ENCODE peak calls at places on chromosomes 7 and 10, in five cellular contexts. M is mesendoderm, L is IMR-90, W is H1, R is H9. I is an unnamed sample.

GRCh38 chr10:3451516-3452185 is 279.1 kb upstream of the PITRM1 start:
- DNase-seq in M (peak; percentile 54), L (no peak), W (no peak), R (no peak), I (no peak)

GRCh38 chr10:25028711-25029110 is 12.3 kb downstream of the THNSL1 start:
- DNase-seq in M (no peak), W (no peak), R (no peak), L (peak; percentile 32), I (no peak)

GRCh38 chr7:137439829-137440433 is 96.4 kb upstream of the PTN start:
- DNase-seq in L (no peak), R (peak; percentile 31), W (no peak), M (peak; percentile 26), I (no peak)

GRCh38 chr7:123682690-123683089 is 27.0 kb downstream of the LMOD2 start:
- DNase-seq in R (no peak), M (peak; percentile 74), L (peak; percentile 77), W (no peak), I (peak; percentile 17)

GRCh38 chr10:16816830-16817124 is 447 bp downstream of the RSU1 start:
- DNase-seq in R (no peak), L (peak; percentile 33), W (no peak), M (no peak), I (no peak)

GRCh38 chr7:3518546-3518945 is 217.5 kb downstream of the SDK1 start:
- DNase-seq in M (no peak), L (no peak), W (no peak), R (no peak), I (no peak)

GRCh38 chr10:7529638-7530037 is 118.8 kb upstream of the SFMBT2 start:
- DNase-seq in W (peak; percentile 65), L (no peak), R (peak; percentile 59), M (peak; percentile 66), I (no peak)

GRCh38 chr10:118027397-118027796 is 19.3 kb downstream of the RAB11FIP2 start:
- DNase-seq in L (no peak), M (no peak), R (no peak), W (no peak), I (no peak)

GRCh38 chr7:111096997-111097396 is 6.1 kb downstream of the LRRN3 start:
- DNase-seq in W (no peak), R (peak; percentile 58), M (peak; percentile 87), L (no peak), I (peak; percentile 65)

GRCh38 chr10:100621360-100622205 is 85.8 kb downstream of the HIF1AN start:
- DNase-seq in M (no peak), W (no peak), L (peak; percentile 7), R (no peak), I (no peak)

GRCh38 chr7:70693690-70694356 is 438.1 kb upstream of the GALNT17 start:
- DNase-seq in L (peak; percentile 44), M (peak; percentile 83), R (peak; percentile 77), W (peak; percentile 85), I (peak; percentile 68)

GRCh38 chr7:6536262-6536770 is 14.9 kb downstream of the GRID2IP start:
- DNase-seq in W (peak; percentile 63), M (no peak), R (no peak), L (no peak), I (no peak)

GRCh38 chr7:145175366-145175765 is 339.5 kb upstream of the TPK1 start:
- DNase-seq in W (no peak), M (no peak), L (no peak), R (no peak), I (no peak)

GRCh38 chr7:434891-435486 is 84.7 kb downstream of the PDGFA start:
- DNase-seq in R (peak; percentile 78), M (peak; percentile 92), W (no peak), L (no peak), I (no peak)

GRCh38 chr7:89685287-89685686 is 469.0 kb upstream of the STEAP1 start:
- DNase-seq in M (no peak), R (no peak), L (no peak), W (no peak), I (no peak)

GRCh38 chr10:111234234-111234633 is 157.4 kb downstream of the ADRA2A start:
- DNase-seq in M (no peak), W (no peak), R (no peak), L (no peak), I (no peak)

GRCh38 chr10:17836917-17837316 is 27.8 kb downstream of the MRC1 start:
- DNase-seq in M (peak; percentile 97), L (peak; percentile 62), W (peak; percentile 49), R (peak; percentile 61), I (peak; percentile 4)

GRCh38 chr7:112929411-112929810 is 139.2 kb upstream of the TMEM168 start:
- DNase-seq in W (no peak), R (no peak), L (peak; percentile 45), M (no peak), I (no peak)

GRCh38 chr7:23234569-23235296 is 11.8 kb upstream of the GPNMB start:
- DNase-seq in W (no peak), L (no peak), M (no peak), R (no peak), I (no peak)

GRCh38 chr7:134710854-134711624 is 64.4 kb downstream of the BPGM start:
- DNase-seq in L (peak; percentile 43), M (peak; percentile 72), W (no peak), R (no peak), I (no peak)
- H2BK120ac ChIP-seq in L (peak overlapping the region; percentile 69), M (no peak overlapping the region), W (no peak overlapping the region), R (no peak overlapping the region), I (no peak overlapping the region)

DNA sequence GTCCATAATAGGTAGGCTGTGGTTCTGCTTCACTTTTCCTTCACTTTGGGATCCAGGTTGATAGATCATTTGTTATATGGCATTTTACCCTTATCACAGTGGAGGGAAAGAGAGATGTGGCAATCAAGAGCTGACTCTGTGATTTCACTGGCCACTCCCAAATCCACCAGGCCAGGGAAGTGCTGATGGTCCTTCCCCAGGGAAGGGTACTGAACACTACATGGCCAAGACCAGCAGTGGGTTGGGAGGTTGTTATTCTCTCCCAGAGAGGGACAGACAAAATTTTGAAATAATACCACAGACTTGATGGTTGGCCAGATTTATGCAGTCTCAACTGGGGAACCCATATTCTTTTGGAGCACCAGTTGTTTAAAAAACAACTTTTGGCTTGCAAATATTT is 102.5 kb downstream of the SND1 start:
- DNase-seq in R (no peak), M (no peak), L (no peak), W (no peak), I (no peak)
- H3K4ac ChIP-seq in R (no peak overlapping the region), M (no peak overlapping the region), L (no peak overlapping the region), W (no peak overlapping the region), I (no peak overlapping the region)

GRCh38 chr7:44986218-44987053 is 7.6 kb upstream of the MYO1G start:
- DNase-seq in L (peak; percentile 95), M (peak; percentile 96), R (peak; percentile 94), W (peak; percentile 94), I (peak; percentile 91)
- H2BK120ac ChIP-seq in L (peak overlapping the region; percentile 85), M (no peak overlapping the region), R (no peak overlapping the region), W (peak overlapping the region; percentile 3), I (no peak overlapping the region)

GRCh38 chr7:27939893-27940292 is 199.9 kb downstream of the TAX1BP1 start:
- DNase-seq in W (no peak), M (no peak), L (no peak), R (no peak), I (no peak)

GRCh38 chr7:27943261-27943660 is 203.3 kb downstream of the TAX1BP1 start:
- DNase-seq in R (no peak), M (no peak), W (no peak), L (no peak), I (no peak)

GRCh38 chr7:27942711-27943110 is 202.7 kb downstream of the TAX1BP1 start:
- DNase-seq in M (no peak), R (no peak), L (no peak), W (no peak), I (no peak)

GRCh38 chr7:27936244-27937102 is 196.5 kb downstream of the TAX1BP1 start:
- DNase-seq in R (no peak), L (peak; percentile 24), M (no peak), W (no peak), I (no peak)

GRCh38 chr7:27940341-27940740 is 200.4 kb downstream of the TAX1BP1 start:
- DNase-seq in L (no peak), M (no peak), W (no peak), R (no peak), I (no peak)
- H3K4ac ChIP-seq in L (no peak overlapping the region), M (no peak overlapping the region), W (no peak overlapping the region), R (no peak overlapping the region), I (no peak overlapping the region)

GRCh38 chr7:106660862-106661720 is at the start of gene CCDC71L:
- DNase-seq in W (peak; percentile 95), R (peak; percentile 97), L (peak; percentile 91), M (peak; percentile 97), I (peak; percentile 84)
- H2BK120ac ChIP-seq in W (no peak within 1 kb of the TSS), R (no peak within 1 kb of the TSS), L (peak within 1 kb of the TSS; percentile 98), M (peak within 1 kb of the TSS; percentile 17), I (peak within 1 kb of the TSS; percentile 81)

GRCh38 chr7:155660758-155661093 is 16.3 kb downstream of the RBM33 start:
- DNase-seq in W (no peak), M (no peak), L (no peak), R (no peak), I (no peak)

GRCh38 chr7:155660059-155660757 is 15.7 kb downstream of the RBM33 start:
- DNase-seq in M (no peak), L (peak; percentile 37), W (no peak), R (no peak), I (no peak)

GRCh38 chr7:155652156-155653124 is 8.0 kb downstream of the RBM33 start:
- DNase-seq in L (peak; percentile 76), M (no peak), W (no peak), R (no peak), I (no peak)

GRCh38 chr7:155653773-155654172 is 9.3 kb downstream of the RBM33 start:
- DNase-seq in W (no peak), L (peak; percentile 63), R (no peak), M (no peak), I (no peak)

DNA sequence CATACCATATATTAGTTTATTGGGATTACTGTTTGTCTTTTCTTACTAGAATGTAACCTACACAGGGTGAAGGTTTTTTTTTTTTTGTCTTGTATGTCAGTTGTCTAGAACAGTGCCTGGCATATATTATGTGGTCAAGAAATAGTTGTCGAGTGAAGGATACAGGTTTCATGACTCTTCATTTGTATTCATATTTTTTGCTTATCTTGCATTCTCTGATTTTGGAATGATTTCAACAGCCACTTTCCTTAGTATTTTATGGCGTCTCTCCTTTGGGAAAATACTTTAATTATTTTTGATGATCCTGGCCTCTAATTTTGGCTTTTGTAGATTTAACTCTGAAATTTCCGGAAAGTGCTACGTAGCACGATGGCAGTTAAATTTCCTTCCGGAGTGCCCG is 12.4 kb downstream of the RBM33 start:
- DNase-seq in W (no peak), R (no peak), M (no peak), L (no peak), I (no peak)
- H3K4ac ChIP-seq in W (no peak overlapping the region), R (no peak overlapping the region), M (no peak overlapping the region), L (no peak overlapping the region), I (no peak overlapping the region)

I was measured in neuronal stem cell.